ENCODE peak calls at places on chromosomes 2 and 18, in eight cellular contexts. H, D, Q, N, Z, V, Y and K are unnamed samples.

GRCh38 chr2:163368655-163369054 is 367.2 kb downstream of the FIGN start:
- DNase-seq in Z (no peak), N (no peak), Q (no peak), H (no peak), D (no peak), V (no peak), Y (no peak), K (no peak)

GRCh38 chr2:15905267-15905645 is 35.1 kb upstream of the MYCN start:
- DNase-seq in Q (no peak), Z (no peak), Y (no peak), D (no peak), N (no peak), V (no peak), H (no peak), K (no peak)

GRCh38 chr2:90069290-90069894 is 1377.9 kb downstream of the RPIA start:
- DNase-seq in Z (no peak), V (peak), D (no peak), Q (peak), Y (peak), N (no peak), H (no peak), K (peak)

GRCh38 chr18:11276678-11277077 is 127.3 kb upstream of the PIEZO2 start:
- DNase-seq in Y (no peak), D (no peak), V (no peak), Q (no peak), H (no peak), N (no peak), Z (no peak), K (no peak)

GRCh38 chr18:67425724-67426123 is 90.8 kb downstream of the DSEL start:
- DNase-seq in D (no peak), N (no peak), Y (no peak), V (peak), Q (no peak), H (peak), Z (no peak), K (no peak)

GRCh38 chr18:23703987-23704384 is 14.7 kb downstream of the LAMA3 start:
- DNase-seq in Q (no peak), D (no peak), V (no peak), N (no peak), Y (no peak), Z (no peak), H (no peak), K (no peak)

GRCh38 chr2:63977904-63978303 is 41.3 kb downstream of the VPS54 start:
- DNase-seq in Y (no peak), V (no peak), Q (no peak), D (no peak), H (no peak), N (no peak), Z (no peak), K (no peak)

GRCh38 chr2:238527565-238527964 is 100.8 kb downstream of the ASB1 start:
- DNase-seq in Q (no peak), N (no peak), H (peak), Z (no peak), Y (no peak), D (no peak), V (no peak), K (no peak)

GRCh38 chr2:229340086-229340760 is 69.1 kb upstream of the PID1 start:
- DNase-seq in H (peak), V (no peak), Y (no peak), N (no peak), Q (no peak), D (no peak), Z (no peak), K (no peak)

GRCh38 chr2:5693288-5694015 is 1.3 kb downstream of the SOX11 start:
- DNase-seq in N (no peak), H (peak), Q (peak), Z (no peak), V (peak), Y (no peak), D (no peak), K (peak)

GRCh38 chr2:15664273-15665066 is 72.8 kb downstream of the DDX1 start:
- DNase-seq in V (no peak), N (no peak), D (no peak), Y (no peak), Q (no peak), Z (no peak), H (no peak), K (no peak)

GRCh38 chr2:162217596-162217995 is 25.6 kb downstream of the FAP start:
- DNase-seq in Z (no peak), N (no peak), V (no peak), H (no peak), Q (no peak), D (no peak), Y (no peak), K (no peak)

GRCh38 chr18:33567705-33568104 is 10.3 kb upstream of the ASXL3 start:
- DNase-seq in Q (no peak), V (no peak), Y (no peak), N (no peak), H (no peak), D (no peak), Z (no peak), K (no peak)

GRCh38 chr2:43461461-43462073 is 134.3 kb downstream of the THADA start:
- DNase-seq in N (no peak), Q (no peak), D (no peak), Z (no peak), V (no peak), Y (no peak), H (no peak), K (no peak)

GRCh38 chr2:18551169-18551568 is 9.3 kb downstream of the RDH14 start:
- DNase-seq in V (no peak), N (no peak), Y (no peak), H (no peak), D (no peak), Q (no peak), Z (no peak), K (no peak)

GRCh38 chr2:8337321-8337720 is 344.5 kb upstream of the ID2 start:
- DNase-seq in Q (no peak), V (no peak), N (no peak), Z (no peak), H (no peak), D (no peak), Y (no peak), K (no peak)

GRCh38 chr2:25251461-25252273 is 83.3 kb upstream of the POMC start:
- DNase-seq in Z (no peak), V (peak), Q (no peak), D (no peak), H (peak), Y (peak), N (peak), K (peak)

GRCh38 chr2:66228128-66228547 is 206.8 kb upstream of the MEIS1 start:
- DNase-seq in Q (no peak), Z (no peak), D (no peak), V (no peak), H (no peak), Y (peak), N (no peak), K (no peak)

GRCh38 chr18:66439207-66439606 is 164.7 kb downstream of the CDH19 start:
- DNase-seq in Z (no peak), V (no peak), Q (no peak), N (no peak), Y (no peak), H (no peak), D (no peak), K (no peak)

GRCh38 chr2:105749583-105750399 is 5.1 kb downstream of the NCK2 start:
- DNase-seq in H (peak), D (no peak), V (peak), Q (no peak), Y (no peak), Z (no peak), N (no peak), K (no peak)

GRCh38 chr2:64090264-64090663 is 54.0 kb downstream of the PELI1 start:
- DNase-seq in V (no peak), Q (no peak), H (no peak), N (no peak), D (no peak), Y (no peak), Z (no peak), K (no peak)